ENCODE peak calls at places on chromosomes 4 and X, in six cellular contexts. U is tibial artery, W is fibroblast of lung, I is tibial nerve, R is left lung, E is lower lobe of right lung. B is an unnamed sample. For H3K4me1, the result is how much of the 10 kb centered on the place peaks cover.

GRCh38 chr4:53015681-53016080 is 153.6 kb downstream of the RASL11B start:
- DNase-seq in U (peak), W (peak), R (no peak), I (peak), E (no peak), B (no peak)

GRCh38 chrX:102126863-102127262 is 1.4 kb downstream of the TCEAL2 start:
- DNase-seq in R (no peak), U (no peak), E (no peak), I (no peak), W (no peak), B (no peak)

GRCh38 chr4:56768772-56769171 is 52.7 kb downstream of the SPINK2 start:
- DNase-seq in E (no peak), I (no peak), W (no peak), R (no peak), U (no peak), B (no peak)

GRCh38 chr4:13481569-13481968 is 2.6 kb downstream of the RAB28 start:
- DNase-seq in U (no peak), R (no peak), I (no peak), E (no peak), W (peak), B (no peak)

GRCh38 chr4:97910005-97910404 is 233.3 kb downstream of the STPG2 start:
- DNase-seq in U (no peak), E (no peak), I (no peak), W (no peak), R (no peak), B (no peak)

GRCh38 chr4:7121174-7121573 is 53.3 kb upstream of the GRPEL1 start:
- DNase-seq in W (no peak), E (peak), R (no peak), I (no peak), U (peak), B (no peak)

GRCh38 chr4:74931386-74931785 is 1.5 kb upstream of the PARM1 start:
- DNase-seq in R (no peak), U (no peak), W (no peak), E (no peak), I (no peak), B (no peak)

GRCh38 chr4:141425124-141425523 is 204.4 kb downstream of the ZNF330 start:
- DNase-seq in W (peak), I (no peak), E (no peak), U (no peak), R (no peak), B (no peak)

GRCh38 chr4:105058177-105058812 is 88.4 kb upstream of the TET2 start:
- DNase-seq in I (no peak), U (no peak), R (no peak), E (no peak), W (peak), B (no peak)

GRCh38 chrX:31658360-31658759 is 586.5 kb upstream of the FTHL17 start:
- DNase-seq in W (peak), R (no peak), I (no peak), U (no peak), E (no peak), B (no peak)

GRCh38 chrX:139596068-139596467 is 65.5 kb downstream of the F9 start:
- DNase-seq in U (no peak), W (no peak), I (no peak), R (no peak), E (no peak), B (no peak)

GRCh38 chr4:121016630-121017029 is 55.7 kb downstream of the NDNF start:
- DNase-seq in R (no peak), E (no peak), U (no peak), W (no peak), I (no peak), B (no peak)

GRCh38 chr4:113760094-113760851 is 1.3 kb downstream of the CAMK2D start:
- DNase-seq in I (peak), W (peak), U (peak), E (peak), R (peak), B (peak)

GRCh38 chrX:133475953-133476352 is 60.7 kb upstream of the GPC4 start:
- DNase-seq in E (no peak), U (no peak), I (no peak), R (no peak), W (no peak), B (no peak)

GRCh38 chrX:69386681-69387080 is 117.4 kb upstream of the NALF2 start:
- DNase-seq in E (no peak), W (no peak), R (no peak), U (no peak), I (no peak), B (no peak)

GRCh38 chr4:5232549-5232948 is 181.3 kb downstream of the STK32B start:
- DNase-seq in R (no peak), W (no peak), U (no peak), E (no peak), I (no peak), B (no peak)

GRCh38 chr4:121720109-121720508 is 23.3 kb upstream of the ANXA5 start:
- DNase-seq in U (no peak), I (no peak), E (no peak), W (peak), R (no peak), B (no peak)

GRCh38 chr4:15336410-15337184 is 91.2 kb upstream of the C1QTNF7 start:
- DNase-seq in U (no peak), W (peak), E (no peak), I (no peak), R (no peak), B (no peak)

GRCh38 chr4:116180056-116180690 is 905.2 kb downstream of the TRAM1L1 start:
- DNase-seq in E (no peak), R (no peak), U (no peak), W (no peak), I (no peak), B (no peak)

GRCh38 chr4:141046255-141046654 is 87.0 kb downstream of the RNF150 start:
- DNase-seq in I (no peak), U (no peak), E (no peak), R (no peak), W (peak), B (no peak)

GRCh38 chr4:106773106-106773905 is 262.8 kb downstream of the DKK2 start:
- DNase-seq in U (no peak), W (peak), I (no peak), R (peak), E (no peak), B (no peak)

GRCh38 chr4:76458829-76459228 is 23.8 kb downstream of the SHROOM3 start:
- DNase-seq in R (no peak), U (no peak), E (no peak), I (no peak), W (peak), B (no peak)

GRCh38 chrX:136725446-136726104 is 55.2 kb downstream of the ARHGEF6 start:
- DNase-seq in W (peak), R (no peak), U (peak), I (peak), E (no peak), B (no peak)

GRCh38 chr4:120801171-120801758 is 121.3 kb downstream of the PRDM5 start:
- DNase-seq in W (peak), U (peak), I (no peak), R (no peak), E (no peak), B (no peak)

GRCh38 chrX:85499400-85499799 is 119.9 kb upstream of the POF1B start:
- DNase-seq in U (no peak), W (no peak), I (no peak), R (no peak), E (no peak), B (no peak)

GRCh38 chrX:153446950-153447580 is 1.2 kb upstream of the TREX2 start:
- DNase-seq in U (no peak), I (no peak), W (no peak), R (peak), E (no peak), B (no peak)

GRCh38 chr4:143381171-143382118 is 44.8 kb downstream of the GAB1 start:
- DNase-seq in I (peak), R (no peak), W (peak), U (peak), E (peak), B (no peak)

GRCh38 chr4:5517372-5517771 is 191.0 kb downstream of the EVC2 start:
- DNase-seq in E (no peak), I (no peak), W (peak), R (no peak), U (no peak), B (no peak)

GRCh38 chr4:1842993-1843448 is 12.9 kb downstream of the LETM1 start:
- DNase-seq in R (no peak), W (peak), U (no peak), E (no peak), I (peak), B (no peak)

GRCh38 chr4:38670061-38670894 is 6.3 kb downstream of the KLF3 start:
- DNase-seq in I (no peak), E (no peak), R (no peak), U (no peak), W (no peak), B (no peak)
- H3K4me3 ChIP-seq in I (no peak), E (peak), R (no peak), U (no peak), W (no peak), B (no peak)

GRCh38 chrX:52983526-52983925 is 25.2 kb upstream of the FAM156A start:
- DNase-seq in E (no peak), R (no peak), I (no peak), W (peak), U (no peak), B (no peak)
- H3K4me1 ChIP-seq in E (under half), R (under half), I (under half), W (under half), U (under half), B (under half)

GRCh38 chrX:106005684-106006083 is 32.8 kb downstream of the SERPINA7 start:
- DNase-seq in R (no peak), U (no peak), E (no peak), I (no peak), W (no peak), B (no peak)
- H3K27ac ChIP-seq in R (no peak), U (no peak), E (no peak), I (no peak), W (no peak), B (no peak)

GRCh38 chr4:169029947-169030346 is 19.9 kb upstream of the CBR4 start:
- DNase-seq in R (no peak), U (no peak), I (no peak), W (no peak), E (no peak), B (no peak)
- H3K4me3 ChIP-seq in R (no peak), U (no peak), I (no peak), W (no peak), E (no peak), B (no peak)

GRCh38 chrX:48939417-48940228 is 17.8 kb downstream of the OTUD5 start:
- DNase-seq in W (no peak), E (no peak), R (no peak), I (no peak), U (no peak), B (no peak)

GRCh38 chrX:48938721-48939416 is 18.5 kb downstream of the OTUD5 start:
- DNase-seq in E (no peak), U (no peak), W (no peak), I (no peak), R (no peak), B (peak)

GRCh38 chrX:48934581-48935331 is 15.9 kb upstream of the PIM2 start:
- DNase-seq in U (no peak), W (no peak), E (no peak), I (no peak), R (no peak), B (no peak)

GRCh38 chrX:48936429-48937064 is 17.7 kb upstream of the PIM2 start:
- DNase-seq in I (no peak), W (no peak), E (no peak), R (no peak), U (no peak), B (no peak)

DNA sequence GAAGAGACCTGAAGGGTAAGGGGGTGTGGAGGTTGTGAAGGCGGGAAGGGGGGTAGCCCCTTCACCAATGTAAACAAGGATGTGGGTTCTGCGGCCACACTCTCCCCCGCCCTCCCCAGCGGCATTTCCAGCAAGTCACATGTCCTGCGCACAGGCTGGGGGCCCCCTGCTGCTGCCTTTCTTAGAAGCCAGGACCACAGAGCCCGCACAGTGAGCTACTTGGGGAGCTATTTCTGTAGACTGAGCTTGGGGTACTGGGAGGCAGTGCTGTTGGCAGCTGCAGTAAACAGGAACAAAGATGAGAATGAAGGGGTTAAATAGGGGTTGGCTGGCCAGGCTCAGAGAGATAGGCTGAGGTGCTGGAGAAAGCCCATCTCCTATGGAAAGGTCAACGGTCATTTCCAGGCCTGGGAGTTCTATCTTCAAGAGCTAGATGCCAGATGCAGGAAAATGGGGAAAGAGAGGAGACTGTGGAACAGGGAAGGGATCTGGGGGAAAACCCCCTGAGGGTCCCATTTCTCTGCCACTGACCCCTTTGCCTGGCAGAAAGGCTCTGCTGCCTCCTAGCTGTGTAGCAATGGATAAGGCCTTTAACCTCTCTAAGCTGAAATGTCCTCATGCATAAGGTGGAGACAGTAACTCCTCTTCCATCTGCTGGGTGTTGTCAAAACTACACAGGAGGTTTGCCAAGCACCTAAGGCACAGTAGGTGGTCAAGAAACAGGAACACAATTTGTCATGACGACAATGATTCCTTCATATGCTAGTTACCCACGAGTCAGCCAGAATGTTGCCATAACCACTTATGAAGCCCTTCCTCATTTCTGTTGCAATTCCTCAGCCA is 18.5 kb upstream of the PIM2 start:
- DNase-seq in U (no peak), E (peak), R (peak), W (peak), I (peak), B (peak)
- H3K4me1 ChIP-seq in U (under half), E (under half), R (under half), W (under half), I (under half), B (half or more)

GRCh38 chr4:94463771-94464170 is 12.0 kb downstream of the PDLIM5 start:
- DNase-seq in W (peak), U (no peak), R (no peak), I (no peak), E (no peak), B (no peak)
- H3K27ac ChIP-seq in W (no peak), U (peak), R (no peak), I (peak), E (no peak), B (no peak)

GRCh38 chr4:8893227-8893623 is 21.6 kb upstream of the HMX1 start:
- DNase-seq in U (no peak), R (no peak), W (no peak), I (no peak), E (no peak), B (no peak)

GRCh38 chr4:8888856-8889255 is 17.2 kb upstream of the HMX1 start:
- DNase-seq in U (no peak), R (no peak), W (no peak), I (no peak), E (no peak), B (no peak)

GRCh38 chr4:8892556-8893226 is 21.1 kb upstream of the HMX1 start:
- DNase-seq in I (no peak), W (no peak), R (no peak), U (no peak), E (no peak), B (no peak)

GRCh38 chr4:8891646-8892555 is 20.3 kb upstream of the HMX1 start:
- DNase-seq in U (no peak), W (no peak), E (no peak), R (no peak), I (no peak), B (no peak)

DNA sequence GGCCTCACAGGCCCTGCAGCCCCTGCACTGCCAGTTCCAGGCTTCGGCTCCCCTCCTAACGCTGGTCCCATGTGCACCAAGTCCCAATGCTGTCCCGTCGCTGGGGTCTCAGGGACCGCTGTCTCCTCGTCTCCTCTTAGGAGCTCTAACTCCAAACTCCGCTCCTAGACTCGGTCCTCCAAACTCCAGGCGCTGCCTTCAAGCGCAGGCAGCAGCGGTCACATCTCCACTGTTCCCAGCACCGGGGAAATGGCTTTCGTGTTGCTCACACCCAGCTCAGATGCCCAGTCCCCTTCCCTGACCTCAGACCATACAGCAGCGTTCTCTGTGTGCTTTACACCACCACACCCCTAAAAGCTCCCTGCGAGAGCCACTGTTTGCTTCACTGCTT is 19.6 kb upstream of the HMX1 start:
- DNase-seq in R (no peak), U (no peak), I (no peak), E (no peak), W (no peak), B (no peak)
- H3K4me3 ChIP-seq in R (no peak), U (no peak), I (no peak), E (no peak), W (no peak), B (no peak)

GRCh38 chrX:10628906-10629305 is 8.5 kb upstream of the MID1 start:
- DNase-seq in U (no peak), I (no peak), E (no peak), W (peak), R (no peak), B (no peak)

GRCh38 chrX:10630320-10630719 is 9.9 kb upstream of the MID1 start:
- DNase-seq in U (no peak), R (no peak), W (peak), E (no peak), I (no peak), B (no peak)

GRCh38 chrX:10633722-10634121 is 13.3 kb upstream of the MID1 start:
- DNase-seq in U (peak), W (peak), R (no peak), I (peak), E (no peak), B (no peak)

GRCh38 chrX:10629905-10630304 is 9.5 kb upstream of the MID1 start:
- DNase-seq in U (no peak), E (no peak), W (no peak), I (no peak), R (no peak), B (no peak)

DNA sequence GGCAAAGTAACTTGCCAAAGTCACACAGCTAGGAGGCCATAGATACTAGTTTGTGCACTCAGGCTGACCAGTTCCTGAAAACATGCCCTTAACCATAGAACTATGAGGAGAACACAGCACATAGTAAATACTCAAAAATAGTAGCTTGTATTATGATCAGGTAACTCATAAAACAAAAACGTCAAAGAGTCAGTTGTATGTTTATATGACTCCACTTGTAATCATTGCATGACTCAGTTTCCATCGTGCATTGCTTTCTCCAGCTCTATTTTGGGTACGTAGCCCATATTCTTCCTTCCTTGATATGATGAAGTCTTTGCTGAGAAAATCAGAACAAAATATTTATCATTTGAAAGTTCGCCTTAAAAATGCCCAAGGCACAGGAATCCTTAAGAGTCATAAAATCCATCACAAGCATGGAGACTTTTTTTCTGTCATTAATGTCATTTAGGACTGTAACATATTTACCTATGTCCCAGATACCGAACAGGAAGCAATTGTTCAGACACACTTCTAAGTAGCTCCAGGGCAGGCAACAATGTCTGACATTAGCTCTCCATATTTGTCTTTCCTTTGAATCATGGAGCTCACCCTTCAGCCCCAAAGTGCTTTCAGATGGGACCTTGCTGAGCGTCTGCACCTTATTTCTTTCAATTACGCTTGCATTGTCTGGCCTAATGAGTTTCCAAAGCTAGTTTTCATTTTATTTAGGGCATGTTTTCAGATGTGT is 11.2 kb upstream of the MID1 start:
- DNase-seq in E (no peak), R (no peak), W (no peak), I (no peak), U (no peak), B (no peak)
- H3K4me1 ChIP-seq in E (under half), R (under half), W (under half), I (under half), U (under half), B (under half)